ENCODE peak calls at places on chromosome 17, in ten cellular contexts. I is SK-N-DZ; B is HTR-8/SVneo; O is CD4-positive, alpha-beta T cell; V is NCI-H187 treated with DMSO at 0.1 percent for 48 hours; Z is activated CD4-positive, alpha-beta T cell treated with anti-CD3 and anti-CD28 coated beads, Interleukin-2, amount 50 U/mL, for 1 hour; F is adrenal gland; Y is NCI-H1048; S is left cardiac atrium; A is fibroblast of the aortic adventitia. T is an unnamed sample.

GRCh38 chr17:3688852-3689261 is 7.1 kb downstream of the P2RX5 start:
- DNase-seq in O (no peak), F (no peak), B (no peak), I (no peak), Z (no peak), S (no peak), A (no peak), Y (no peak), V (no peak), T (no peak)

GRCh38 chr17:61323015-61323379 is 76.6 kb upstream of the TBX2 start:
- DNase-seq in Y (no peak), B (no peak), F (no peak), O (no peak), I (no peak), S (no peak), V (no peak), Z (no peak), A (peak), T (no peak)

GRCh38 chr17:69870751-69871199 is 204.2 kb upstream of the KCNJ16 start:
- DNase-seq in A (peak), B (peak), S (no peak), F (no peak), Z (no peak), V (no peak), O (no peak), Y (no peak), I (no peak), T (no peak)

GRCh38 chr17:15502315-15503112 is 35.1 kb upstream of the CDRT4 start:
- DNase-seq in B (peak), A (peak), Y (peak), I (peak), Z (peak), V (no peak), O (peak), S (peak), F (peak), T (peak)

GRCh38 chr17:63407741-63408330 is 38.3 kb downstream of the CYB561 start:
- DNase-seq in V (no peak), I (no peak), A (peak), Y (no peak), F (no peak), B (no peak), Z (no peak), O (no peak), S (no peak), T (no peak)

GRCh38 chr17:16480995-16481394 is 11.0 kb downstream of the LRRC75A start:
- DNase-seq in Y (no peak), Z (no peak), F (no peak), S (no peak), B (no peak), I (no peak), V (no peak), A (no peak), O (no peak), T (no peak)

GRCh38 chr17:77312786-77313599 is 172.2 kb downstream of the SEC14L1 start:
- DNase-seq in F (peak), V (no peak), Y (no peak), O (no peak), B (no peak), Z (no peak), I (no peak), A (peak), S (peak), T (no peak)

GRCh38 chr17:19387921-19388521 is 1.0 kb upstream of the MFAP4 start:
- DNase-seq in Z (no peak), F (peak), I (peak), S (no peak), B (no peak), Y (no peak), A (peak), O (no peak), V (no peak), T (no peak)

GRCh38 chr17:7242717-7243576 is 698 bp upstream of the GABARAP start:
- DNase-seq in B (peak), Z (peak), S (peak), A (peak), I (peak), V (no peak), F (peak), O (peak), Y (peak), T (peak)

GRCh38 chr17:74337834-74338500 is 11.9 kb downstream of the KIF19 start:
- DNase-seq in I (no peak), F (no peak), O (no peak), Y (no peak), V (no peak), Z (no peak), A (no peak), S (no peak), B (no peak), T (no peak)

GRCh38 chr17:66691644-66692500 is 143.0 kb upstream of the CACNG5 start:
- DNase-seq in S (peak), F (peak), Y (no peak), Z (no peak), O (no peak), B (no peak), I (no peak), A (peak), V (no peak), T (peak)

GRCh38 chr17:36069131-36069530 is 5.1 kb downstream of the CCL18 start:
- DNase-seq in Z (no peak), Y (no peak), I (no peak), O (no peak), A (no peak), B (no peak), V (no peak), F (no peak), S (no peak), T (no peak)

GRCh38 chr17:29148257-29148789 is 31.9 kb downstream of the MYO18A start:
- DNase-seq in F (no peak), I (no peak), A (no peak), V (no peak), Z (no peak), B (no peak), S (no peak), O (no peak), Y (no peak), T (no peak)